ENCODE peak calls at places on chromosomes 12 and 14, in four cellular contexts. One of them, this sample, is unnamed.

GRCh38 chr12:2264622-2265306 is 212.0 kb downstream of the CACNA1C start:
- DNase-seq in HepG2: no peak
- DNase-seq in K562: no peak
- DNase-seq in GM12878: no peak
- DNase-seq in this sample: no peak

GRCh38 chr12:55296469-55296868 is at the start of gene OR6C6:
- DNase-seq in HepG2: no peak
- DNase-seq in K562: no peak
- DNase-seq in GM12878: no peak
- DNase-seq in this sample: no peak

GRCh38 chr14:101176535-101177205 is 273.1 kb upstream of the RTL1 start:
- DNase-seq in HepG2: no peak
- DNase-seq in K562: no peak
- DNase-seq in GM12878: no peak
- DNase-seq in this sample: no peak

GRCh38 chr12:76341436-76342030 is 6.7 kb downstream of the BBS10 start:
- DNase-seq in HepG2: no peak
- DNase-seq in K562: no peak
- DNase-seq in GM12878: no peak
- DNase-seq in this sample: no peak

GRCh38 chr12:58285551-58285950 is 344.2 kb downstream of the ATP23 start:
- DNase-seq in HepG2: no peak
- DNase-seq in K562: no peak
- DNase-seq in GM12878: no peak
- DNase-seq in this sample: no peak

GRCh38 chr12:63292476-63293228 is 141.7 kb upstream of the AVPR1A start:
- DNase-seq in HepG2: no peak
- DNase-seq in K562: no peak
- DNase-seq in GM12878: no peak
- DNase-seq in this sample: no peak

GRCh38 chr12:116708826-116709756 is 28.8 kb downstream of the SPRING1 start:
- DNase-seq in HepG2: peak; percentile 25
- DNase-seq in K562: no peak
- DNase-seq in GM12878: no peak
- DNase-seq in this sample: peak; percentile 65

GRCh38 chr12:106246891-106247730 is 709 bp downstream of the CKAP4 start:
- DNase-seq in HepG2: no peak
- DNase-seq in K562: peak; percentile 29
- DNase-seq in GM12878: no peak
- DNase-seq in this sample: peak; percentile 67

GRCh38 chr12:122094735-122095561 is 16.4 kb downstream of the MLXIP start:
- DNase-seq in HepG2: no peak
- DNase-seq in K562: no peak
- DNase-seq in GM12878: no peak
- DNase-seq in this sample: peak; percentile 70

GRCh38 chr14:91256661-91257060 is 12.2 kb upstream of the GPR68 start:
- DNase-seq in HepG2: no peak
- DNase-seq in K562: no peak
- DNase-seq in GM12878: no peak
- DNase-seq in this sample: no peak

GRCh38 chr12:3551976-3552725 is 61.1 kb downstream of the PRMT8 start:
- DNase-seq in HepG2: no peak
- DNase-seq in K562: no peak
- DNase-seq in GM12878: no peak
- DNase-seq in this sample: no peak

GRCh38 chr12:3554547-3555115 is 63.6 kb downstream of the PRMT8 start:
- DNase-seq in HepG2: no peak
- DNase-seq in K562: no peak
- DNase-seq in GM12878: no peak
- DNase-seq in this sample: no peak

GRCh38 chr12:3552726-3553045 is 61.7 kb downstream of the PRMT8 start:
- DNase-seq in HepG2: no peak
- DNase-seq in K562: no peak
- DNase-seq in GM12878: no peak
- DNase-seq in this sample: no peak

GRCh38 chr12:3553681-3554546 is 62.9 kb downstream of the PRMT8 start:
- DNase-seq in HepG2: no peak
- DNase-seq in K562: no peak
- DNase-seq in GM12878: no peak
- DNase-seq in this sample: no peak

GRCh38 chr12:3553221-3553620 is 62.2 kb downstream of the PRMT8 start:
- DNase-seq in HepG2: no peak
- DNase-seq in K562: no peak
- DNase-seq in GM12878: no peak
- DNase-seq in this sample: no peak
- TF ChIP-seq MYC in HepG2: no peak
- TF ChIP-seq MYC in K562: no peak
- TF ChIP-seq MYC in GM12878: no peak
- TF ChIP-seq MYC in this sample: no peak

DNA sequence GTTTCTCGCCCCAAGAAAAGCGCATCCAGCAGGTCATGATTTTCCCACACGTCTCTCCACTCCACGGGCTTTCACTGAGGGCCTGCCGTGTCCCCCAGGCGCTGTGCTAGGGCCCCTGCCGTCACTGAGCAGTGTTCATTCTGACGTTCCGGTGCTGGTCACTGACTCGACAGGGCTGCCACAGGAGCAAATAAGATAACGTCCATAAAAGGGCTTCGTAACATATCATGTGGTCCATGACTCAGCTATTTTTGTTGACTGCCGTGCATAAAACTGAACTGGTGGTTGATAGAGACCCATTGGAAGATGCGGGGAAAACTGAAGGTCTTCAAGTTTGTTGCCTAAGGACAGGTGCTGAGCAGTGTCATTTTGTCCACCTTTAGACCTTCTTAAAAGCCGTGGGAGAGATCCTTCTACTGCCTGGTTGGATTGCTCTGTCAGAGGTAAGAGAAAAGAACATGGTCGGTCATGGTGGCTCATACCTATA is 46.3 kb downstream of the ADGRD1 start:
- DNase-seq in HepG2: no peak
- DNase-seq in K562: peak; percentile 61
- DNase-seq in GM12878: no peak
- DNase-seq in this sample: no peak
- H3K4me1 ChIP-seq in HepG2: peaks cover 15% of the 10 kb centered on the region
- H3K4me1 ChIP-seq in K562: peaks cover 11% of the 10 kb centered on the region
- H3K4me1 ChIP-seq in GM12878: peaks cover 14% of the 10 kb centered on the region
- H3K4me1 ChIP-seq in this sample: no peaks in the 10 kb centered on the region

DNA sequence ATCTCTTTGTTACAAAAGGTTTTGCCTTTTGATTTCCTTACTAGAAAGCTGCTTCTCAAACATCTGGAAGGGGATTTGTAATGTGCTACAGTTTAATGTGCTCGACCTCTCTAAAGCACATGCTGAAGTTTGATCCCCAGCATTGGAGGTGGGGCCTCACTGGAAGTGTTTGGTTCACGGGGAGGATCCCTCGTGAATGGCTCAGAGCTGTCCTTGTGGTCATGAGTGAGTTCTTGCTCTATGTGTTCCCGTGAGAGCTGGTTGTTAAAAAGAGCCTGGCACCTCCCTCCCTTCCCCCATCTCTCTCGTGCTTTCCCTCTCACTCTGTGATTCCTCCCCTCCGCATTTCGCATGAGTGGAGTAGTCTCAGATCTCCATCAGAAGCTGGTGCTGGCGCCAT is 214.6 kb downstream of the FOXN3 start:
- DNase-seq in HepG2: no peak
- DNase-seq in K562: no peak
- DNase-seq in GM12878: no peak
- DNase-seq in this sample: no peak
- TF ChIP-seq JUNB in HepG2: no peak
- TF ChIP-seq JUNB in K562: no peak
- TF ChIP-seq JUNB in GM12878: no peak
- TF ChIP-seq JUNB in this sample: no peak

GRCh38 chr14:79670811-79671210 is 540.5 kb downstream of the DIO2 start:
- DNase-seq in HepG2: no peak
- DNase-seq in K562: no peak
- DNase-seq in GM12878: no peak
- DNase-seq in this sample: no peak

GRCh38 chr14:79663453-79663852 is 547.9 kb downstream of the DIO2 start:
- DNase-seq in HepG2: no peak
- DNase-seq in K562: no peak
- DNase-seq in GM12878: no peak
- DNase-seq in this sample: no peak

GRCh38 chr14:79665556-79665955 is 545.7 kb downstream of the DIO2 start:
- DNase-seq in HepG2: no peak
- DNase-seq in K562: no peak
- DNase-seq in GM12878: no peak
- DNase-seq in this sample: no peak

GRCh38 chr14:79668941-79669340 is 542.4 kb downstream of the DIO2 start:
- DNase-seq in HepG2: no peak
- DNase-seq in K562: no peak
- DNase-seq in GM12878: no peak
- DNase-seq in this sample: no peak
- TF ChIP-seq MYC in HepG2: no peak
- TF ChIP-seq MYC in K562: no peak
- TF ChIP-seq MYC in GM12878: no peak
- TF ChIP-seq MYC in this sample: no peak

GRCh38 chr12:47799357-47799955 is 20.2 kb downstream of the HDAC7 start:
- DNase-seq in HepG2: no peak
- DNase-seq in K562: no peak
- DNase-seq in GM12878: no peak
- DNase-seq in this sample: no peak
- H3K4me1 ChIP-seq in HepG2: no peaks in the 10 kb centered on the region
- H3K4me1 ChIP-seq in K562: peaks cover 2% of the 10 kb centered on the region
- H3K4me1 ChIP-seq in GM12878: peaks cover 16% of the 10 kb centered on the region
- H3K4me1 ChIP-seq in this sample: peaks cover 12% of the 10 kb centered on the region

GRCh38 chr14:58535084-58535483 is 102.7 kb upstream of the DACT1 start:
- DNase-seq in HepG2: no peak
- DNase-seq in K562: no peak
- DNase-seq in GM12878: no peak
- DNase-seq in this sample: no peak
- TF ChIP-seq JUNB in HepG2: no peak
- TF ChIP-seq JUNB in K562: no peak
- TF ChIP-seq JUNB in GM12878: no peak
- TF ChIP-seq JUNB in this sample: no peak

DNA sequence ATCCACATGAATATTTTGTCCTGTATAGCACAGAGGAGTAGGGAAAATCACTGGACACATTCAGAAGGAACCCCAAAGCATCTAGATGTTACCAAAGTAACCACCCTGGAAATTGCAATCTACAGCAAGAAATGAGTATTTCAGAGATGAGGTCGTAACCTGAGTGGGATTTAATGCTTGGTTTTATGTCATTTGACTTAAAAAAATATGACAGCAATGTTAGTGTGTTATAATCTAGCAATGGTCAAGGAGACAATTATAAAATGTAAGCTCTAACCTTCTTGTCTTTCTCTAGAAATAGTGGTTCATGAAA is 256.6 kb downstream of the NAV3 start:
- DNase-seq in HepG2: no peak
- DNase-seq in K562: no peak
- DNase-seq in GM12878: no peak
- DNase-seq in this sample: no peak
- TF ChIP-seq MYC in HepG2: no peak
- TF ChIP-seq MYC in K562: no peak
- TF ChIP-seq MYC in GM12878: no peak
- TF ChIP-seq MYC in this sample: no peak